ENCODE peak calls at places on chromosomes 2 and 18, in ten cellular contexts. One of them, this sample, is unnamed.

GRCh38 chr2:128554151-128554769 is 235.6 kb upstream of the HS6ST1 start:
- DNase-seq in bronchial epithelial cell: no peak
- DNase-seq in NCI-H2029 treated with DMSO at 0.1 percent for 48 hours: no peak
- DNase-seq in ureter: no peak
- DNase-seq in non-pigmented ciliary epithelial cell: no peak
- DNase-seq in posterior cingulate gyrus: no peak
- DNase-seq in AML-193: no peak
- DNase-seq in D341Med: no peak
- DNase-seq in neural crest cell: no peak
- DNase-seq in SK-N-DZ: no peak
- DNase-seq in this sample: no peak

GRCh38 chr18:62607302-62607701 is 84.5 kb downstream of the ZCCHC2 start:
- DNase-seq in bronchial epithelial cell: no peak
- DNase-seq in NCI-H2029 treated with DMSO at 0.1 percent for 48 hours: no peak
- DNase-seq in ureter: no peak
- DNase-seq in non-pigmented ciliary epithelial cell: no peak
- DNase-seq in posterior cingulate gyrus: no peak
- DNase-seq in AML-193: no peak
- DNase-seq in D341Med: no peak
- DNase-seq in neural crest cell: no peak
- DNase-seq in SK-N-DZ: no peak
- DNase-seq in this sample: no peak

GRCh38 chr2:190856985-190857384 is 23.6 kb upstream of the GLS start:
- DNase-seq in bronchial epithelial cell: no peak
- DNase-seq in NCI-H2029 treated with DMSO at 0.1 percent for 48 hours: no peak
- DNase-seq in ureter: no peak
- DNase-seq in non-pigmented ciliary epithelial cell: no peak
- DNase-seq in posterior cingulate gyrus: no peak
- DNase-seq in AML-193: peak; percentile 30
- DNase-seq in D341Med: no peak
- DNase-seq in neural crest cell: no peak
- DNase-seq in SK-N-DZ: no peak
- DNase-seq in this sample: peak; percentile 10

GRCh38 chr2:165573534-165574461 is 104.3 kb downstream of the CSRNP3 start:
- DNase-seq in bronchial epithelial cell: peak; percentile 57
- DNase-seq in NCI-H2029 treated with DMSO at 0.1 percent for 48 hours: peak; percentile 89
- DNase-seq in ureter: no peak
- DNase-seq in non-pigmented ciliary epithelial cell: no peak
- DNase-seq in posterior cingulate gyrus: peak; percentile 64
- DNase-seq in AML-193: no peak
- DNase-seq in D341Med: no peak
- DNase-seq in neural crest cell: peak; percentile 72
- DNase-seq in SK-N-DZ: peak; percentile 91
- DNase-seq in this sample: no peak

GRCh38 chr2:7744827-7745226 is 827.6 kb downstream of the RNF144A start:
- DNase-seq in bronchial epithelial cell: peak; percentile 77
- DNase-seq in NCI-H2029 treated with DMSO at 0.1 percent for 48 hours: peak; percentile 46
- DNase-seq in ureter: no peak
- DNase-seq in non-pigmented ciliary epithelial cell: no peak
- DNase-seq in posterior cingulate gyrus: no peak
- DNase-seq in AML-193: no peak
- DNase-seq in D341Med: no peak
- DNase-seq in neural crest cell: no peak
- DNase-seq in SK-N-DZ: no peak
- DNase-seq in this sample: no peak

GRCh38 chr2:176562359-176563043 is 293.3 kb downstream of the MTX2 start:
- DNase-seq in bronchial epithelial cell: peak; percentile 80
- DNase-seq in NCI-H2029 treated with DMSO at 0.1 percent for 48 hours: no peak
- DNase-seq in ureter: no peak
- DNase-seq in non-pigmented ciliary epithelial cell: no peak
- DNase-seq in posterior cingulate gyrus: no peak
- DNase-seq in AML-193: no peak
- DNase-seq in D341Med: no peak
- DNase-seq in neural crest cell: no peak
- DNase-seq in SK-N-DZ: no peak
- DNase-seq in this sample: no peak

GRCh38 chr2:214591359-214591758 is 180.5 kb downstream of the VWC2L start:
- DNase-seq in bronchial epithelial cell: peak; percentile 12
- DNase-seq in NCI-H2029 treated with DMSO at 0.1 percent for 48 hours: no peak
- DNase-seq in ureter: no peak
- DNase-seq in non-pigmented ciliary epithelial cell: no peak
- DNase-seq in posterior cingulate gyrus: no peak
- DNase-seq in AML-193: no peak
- DNase-seq in D341Med: no peak
- DNase-seq in neural crest cell: no peak
- DNase-seq in SK-N-DZ: no peak
- DNase-seq in this sample: no peak

GRCh38 chr2:236574424-236575145 is 5.0 kb downstream of the ACKR3 start:
- DNase-seq in bronchial epithelial cell: peak; percentile 34
- DNase-seq in NCI-H2029 treated with DMSO at 0.1 percent for 48 hours: peak; percentile 34
- DNase-seq in ureter: no peak
- DNase-seq in non-pigmented ciliary epithelial cell: no peak
- DNase-seq in posterior cingulate gyrus: no peak
- DNase-seq in AML-193: no peak
- DNase-seq in D341Med: no peak
- DNase-seq in neural crest cell: no peak
- DNase-seq in SK-N-DZ: no peak
- DNase-seq in this sample: no peak

GRCh38 chr2:231191896-231192872 is 6.2 kb upstream of the ARMC9 start:
- DNase-seq in bronchial epithelial cell: no peak
- DNase-seq in NCI-H2029 treated with DMSO at 0.1 percent for 48 hours: no peak
- DNase-seq in ureter: peak; percentile 83
- DNase-seq in non-pigmented ciliary epithelial cell: no peak
- DNase-seq in posterior cingulate gyrus: peak; percentile 40
- DNase-seq in AML-193: no peak
- DNase-seq in D341Med: peak; percentile 44
- DNase-seq in neural crest cell: peak; percentile 55
- DNase-seq in SK-N-DZ: peak; percentile 77
- DNase-seq in this sample: peak; percentile 64

GRCh38 chr2:51813245-51813644 is 781.3 kb upstream of the NRXN1 start:
- DNase-seq in bronchial epithelial cell: peak; percentile 90
- DNase-seq in NCI-H2029 treated with DMSO at 0.1 percent for 48 hours: no peak
- DNase-seq in ureter: no peak
- DNase-seq in non-pigmented ciliary epithelial cell: peak; percentile 53
- DNase-seq in posterior cingulate gyrus: no peak
- DNase-seq in AML-193: no peak
- DNase-seq in D341Med: no peak
- DNase-seq in neural crest cell: no peak
- DNase-seq in SK-N-DZ: no peak
- DNase-seq in this sample: no peak

GRCh38 chr2:147603434-147604225 is 241.2 kb upstream of the ACVR2A start:
- DNase-seq in bronchial epithelial cell: peak; percentile 25
- DNase-seq in NCI-H2029 treated with DMSO at 0.1 percent for 48 hours: no peak
- DNase-seq in ureter: no peak
- DNase-seq in non-pigmented ciliary epithelial cell: no peak
- DNase-seq in posterior cingulate gyrus: no peak
- DNase-seq in AML-193: no peak
- DNase-seq in D341Med: no peak
- DNase-seq in neural crest cell: no peak
- DNase-seq in SK-N-DZ: no peak
- DNase-seq in this sample: no peak

GRCh38 chr2:70596739-70597138 is 43.1 kb upstream of the TGFA start:
- DNase-seq in bronchial epithelial cell: peak; percentile 76
- DNase-seq in NCI-H2029 treated with DMSO at 0.1 percent for 48 hours: no peak
- DNase-seq in ureter: no peak
- DNase-seq in non-pigmented ciliary epithelial cell: no peak
- DNase-seq in posterior cingulate gyrus: no peak
- DNase-seq in AML-193: no peak
- DNase-seq in D341Med: no peak
- DNase-seq in neural crest cell: no peak
- DNase-seq in SK-N-DZ: no peak
- DNase-seq in this sample: peak; percentile 91

GRCh38 chr2:74488643-74489481 is 6.0 kb downstream of the TTC31 start:
- DNase-seq in bronchial epithelial cell: no peak
- DNase-seq in NCI-H2029 treated with DMSO at 0.1 percent for 48 hours: no peak
- DNase-seq in ureter: no peak
- DNase-seq in non-pigmented ciliary epithelial cell: no peak
- DNase-seq in posterior cingulate gyrus: no peak
- DNase-seq in AML-193: no peak
- DNase-seq in D341Med: no peak
- DNase-seq in neural crest cell: no peak
- DNase-seq in SK-N-DZ: no peak
- DNase-seq in this sample: no peak

GRCh38 chr2:26491563-26492167 is 13.7 kb upstream of the OTOF start:
- DNase-seq in bronchial epithelial cell: no peak
- DNase-seq in NCI-H2029 treated with DMSO at 0.1 percent for 48 hours: no peak
- DNase-seq in ureter: no peak
- DNase-seq in non-pigmented ciliary epithelial cell: no peak
- DNase-seq in posterior cingulate gyrus: no peak
- DNase-seq in AML-193: no peak
- DNase-seq in D341Med: no peak
- DNase-seq in neural crest cell: no peak
- DNase-seq in SK-N-DZ: no peak
- DNase-seq in this sample: no peak

GRCh38 chr2:26564121-26564520 is 77.0 kb downstream of the CIB4 start:
- DNase-seq in bronchial epithelial cell: no peak
- DNase-seq in NCI-H2029 treated with DMSO at 0.1 percent for 48 hours: no peak
- DNase-seq in ureter: no peak
- DNase-seq in non-pigmented ciliary epithelial cell: no peak
- DNase-seq in posterior cingulate gyrus: no peak
- DNase-seq in AML-193: no peak
- DNase-seq in D341Med: no peak
- DNase-seq in neural crest cell: no peak
- DNase-seq in SK-N-DZ: no peak
- DNase-seq in this sample: no peak

GRCh38 chr18:3610818-3611217 is 160.8 kb downstream of the TGIF1 start:
- DNase-seq in bronchial epithelial cell: peak; percentile 48
- DNase-seq in NCI-H2029 treated with DMSO at 0.1 percent for 48 hours: no peak
- DNase-seq in ureter: no peak
- DNase-seq in non-pigmented ciliary epithelial cell: no peak
- DNase-seq in posterior cingulate gyrus: no peak
- DNase-seq in AML-193: no peak
- DNase-seq in D341Med: no peak
- DNase-seq in neural crest cell: no peak
- DNase-seq in SK-N-DZ: no peak
- DNase-seq in this sample: no peak

GRCh38 chr18:27717816-27718215 is 459.1 kb downstream of the CDH2 start:
- DNase-seq in bronchial epithelial cell: no peak
- DNase-seq in NCI-H2029 treated with DMSO at 0.1 percent for 48 hours: peak; percentile 54
- DNase-seq in ureter: no peak
- DNase-seq in non-pigmented ciliary epithelial cell: no peak
- DNase-seq in posterior cingulate gyrus: no peak
- DNase-seq in AML-193: no peak
- DNase-seq in D341Med: no peak
- DNase-seq in neural crest cell: no peak
- DNase-seq in SK-N-DZ: no peak
- DNase-seq in this sample: no peak

GRCh38 chr2:147294825-147295392 is 549.9 kb upstream of the ACVR2A start:
- DNase-seq in bronchial epithelial cell: peak; percentile 60
- DNase-seq in NCI-H2029 treated with DMSO at 0.1 percent for 48 hours: no peak
- DNase-seq in ureter: no peak
- DNase-seq in non-pigmented ciliary epithelial cell: no peak
- DNase-seq in posterior cingulate gyrus: no peak
- DNase-seq in AML-193: no peak
- DNase-seq in D341Med: no peak
- DNase-seq in neural crest cell: no peak
- DNase-seq in SK-N-DZ: no peak
- DNase-seq in this sample: no peak

GRCh38 chr2:157866202-157866601 is 9.9 kb downstream of the ACVR1 start:
- DNase-seq in bronchial epithelial cell: no peak
- DNase-seq in NCI-H2029 treated with DMSO at 0.1 percent for 48 hours: no peak
- DNase-seq in ureter: no peak
- DNase-seq in non-pigmented ciliary epithelial cell: no peak
- DNase-seq in posterior cingulate gyrus: no peak
- DNase-seq in AML-193: no peak
- DNase-seq in D341Med: no peak
- DNase-seq in neural crest cell: no peak
- DNase-seq in SK-N-DZ: no peak
- DNase-seq in this sample: no peak

GRCh38 chr18:14100503-14101286 is 31.5 kb downstream of the ZNF519 start:
- DNase-seq in bronchial epithelial cell: no peak
- DNase-seq in NCI-H2029 treated with DMSO at 0.1 percent for 48 hours: no peak
- DNase-seq in ureter: no peak
- DNase-seq in non-pigmented ciliary epithelial cell: no peak
- DNase-seq in posterior cingulate gyrus: no peak
- DNase-seq in AML-193: no peak
- DNase-seq in D341Med: no peak
- DNase-seq in neural crest cell: no peak
- DNase-seq in SK-N-DZ: no peak
- DNase-seq in this sample: no peak

GRCh38 chr2:202122975-202123765 is 50.1 kb downstream of the KIAA2012 start:
- DNase-seq in bronchial epithelial cell: no peak
- DNase-seq in NCI-H2029 treated with DMSO at 0.1 percent for 48 hours: no peak
- DNase-seq in ureter: no peak
- DNase-seq in non-pigmented ciliary epithelial cell: no peak
- DNase-seq in posterior cingulate gyrus: peak; percentile 38
- DNase-seq in AML-193: no peak
- DNase-seq in D341Med: no peak
- DNase-seq in neural crest cell: peak; percentile 16
- DNase-seq in SK-N-DZ: peak; percentile 15
- DNase-seq in this sample: peak; percentile 35

GRCh38 chr2:175743020-175743419 is 259.0 kb downstream of the LNPK start:
- DNase-seq in bronchial epithelial cell: no peak
- DNase-seq in NCI-H2029 treated with DMSO at 0.1 percent for 48 hours: no peak
- DNase-seq in ureter: no peak
- DNase-seq in non-pigmented ciliary epithelial cell: no peak
- DNase-seq in posterior cingulate gyrus: no peak
- DNase-seq in AML-193: no peak
- DNase-seq in D341Med: no peak
- DNase-seq in neural crest cell: no peak
- DNase-seq in SK-N-DZ: no peak
- DNase-seq in this sample: no peak

GRCh38 chr2:186099772-186100171 is 361.2 kb downstream of the FSIP2 start:
- DNase-seq in bronchial epithelial cell: no peak
- DNase-seq in NCI-H2029 treated with DMSO at 0.1 percent for 48 hours: no peak
- DNase-seq in ureter: no peak
- DNase-seq in non-pigmented ciliary epithelial cell: no peak
- DNase-seq in posterior cingulate gyrus: no peak
- DNase-seq in AML-193: no peak
- DNase-seq in D341Med: no peak
- DNase-seq in neural crest cell: no peak
- DNase-seq in SK-N-DZ: no peak
- DNase-seq in this sample: no peak

GRCh38 chr2:137886432-137886831 is 77.8 kb upstream of the HNMT start:
- DNase-seq in bronchial epithelial cell: peak; percentile 43
- DNase-seq in NCI-H2029 treated with DMSO at 0.1 percent for 48 hours: no peak
- DNase-seq in ureter: no peak
- DNase-seq in non-pigmented ciliary epithelial cell: no peak
- DNase-seq in posterior cingulate gyrus: no peak
- DNase-seq in AML-193: no peak
- DNase-seq in D341Med: peak; percentile 30
- DNase-seq in neural crest cell: no peak
- DNase-seq in SK-N-DZ: peak; percentile 52
- DNase-seq in this sample: no peak

GRCh38 chr18:77119851-77120491 is 12.6 kb downstream of the MBP start:
- DNase-seq in bronchial epithelial cell: no peak
- DNase-seq in NCI-H2029 treated with DMSO at 0.1 percent for 48 hours: no peak
- DNase-seq in ureter: no peak
- DNase-seq in non-pigmented ciliary epithelial cell: no peak
- DNase-seq in posterior cingulate gyrus: no peak
- DNase-seq in AML-193: no peak
- DNase-seq in D341Med: no peak
- DNase-seq in neural crest cell: no peak
- DNase-seq in SK-N-DZ: no peak
- DNase-seq in this sample: no peak

GRCh38 chr2:36452279-36452678 is 96.7 kb downstream of the CRIM1 start:
- DNase-seq in bronchial epithelial cell: no peak
- DNase-seq in NCI-H2029 treated with DMSO at 0.1 percent for 48 hours: no peak
- DNase-seq in ureter: no peak
- DNase-seq in non-pigmented ciliary epithelial cell: no peak
- DNase-seq in posterior cingulate gyrus: no peak
- DNase-seq in AML-193: no peak
- DNase-seq in D341Med: no peak
- DNase-seq in neural crest cell: no peak
- DNase-seq in SK-N-DZ: no peak
- DNase-seq in this sample: no peak

GRCh38 chr2:113965644-113966043 is 75.8 kb downstream of the ACTR3 start:
- DNase-seq in bronchial epithelial cell: peak; percentile 62
- DNase-seq in NCI-H2029 treated with DMSO at 0.1 percent for 48 hours: no peak
- DNase-seq in ureter: no peak
- DNase-seq in non-pigmented ciliary epithelial cell: no peak
- DNase-seq in posterior cingulate gyrus: no peak
- DNase-seq in AML-193: peak; percentile 18
- DNase-seq in D341Med: peak; percentile 49
- DNase-seq in neural crest cell: peak; percentile 30
- DNase-seq in SK-N-DZ: peak; percentile 40
- DNase-seq in this sample: peak; percentile 57

This sample was measured in KBM-7.